ENCODE peak calls at places on chromosomes 4 and X, in five cellular contexts. U is GM12865, S is upper lobe of right lung, F is uterus, T is mucosa of descending colon. P is an unnamed sample.
A peak's percentile ranks its signal among the peaks of the same experiment; 100 is the strongest.

GRCh38 chrX:6778547-6779231 is 243.8 kb upstream of the VCX3A start:
- DNase-seq in U (no peak), S (no peak), F (no peak), T (no peak), P (no peak)

GRCh38 chrX:3713937-3714434 is 537 bp upstream of the PRKX start:
- DNase-seq in U (no peak), S (no peak), F (no peak), T (no peak), P (no peak)

GRCh38 chr4:57078685-57079521 is 31.3 kb downstream of the IGFBP7 start:
- DNase-seq in U (no peak), S (no peak), F (no peak), T (no peak), P (peak; percentile 66)

GRCh38 chrX:123468481-123468880 is 264.4 kb downstream of the THOC2 start:
- DNase-seq in U (no peak), S (no peak), F (no peak), T (no peak), P (no peak)

GRCh38 chr4:39305902-39306677 is 60.1 kb downstream of the RFC1 start:
- DNase-seq in U (no peak), S (no peak), F (no peak), T (no peak), P (no peak)

GRCh38 chr4:178448372-178449040 is 1006.3 kb upstream of the AGA start:
- DNase-seq in U (no peak), S (no peak), F (no peak), T (no peak), P (no peak)

GRCh38 chr4:8585186-8585585 is 5.0 kb downstream of the GPR78 start:
- DNase-seq in U (peak; percentile 18), S (peak; percentile 45), F (no peak), T (no peak), P (peak; percentile 39)

GRCh38 chr4:17336524-17336941 is 175.4 kb downstream of the QDPR start:
- DNase-seq in U (peak; percentile 91), S (no peak), F (peak; percentile 56), T (peak; percentile 51), P (no peak)

GRCh38 chrX:2561461-2561860 is 60.7 kb upstream of the DHRSX start:
- DNase-seq in U (no peak), S (no peak), F (no peak), T (no peak), P (no peak)

GRCh38 chrX:84441143-84441542 is 61.1 kb downstream of the HDX start:
- DNase-seq in U (no peak), S (no peak), F (no peak), T (no peak), P (no peak)

GRCh38 chr4:3288571-3289094 is 4.2 kb upstream of the RGS12 start:
- DNase-seq in U (no peak), S (peak; percentile 53), F (no peak), T (no peak), P (no peak)

GRCh38 chrX:13059676-13060499 is 15.5 kb upstream of the FAM9C start:
- DNase-seq in U (no peak), S (no peak), F (no peak), T (no peak), P (peak; percentile 29)

GRCh38 chr4:54276633-54277426 is 47.7 kb downstream of the PDGFRA start:
- DNase-seq in U (peak; percentile 28), S (no peak), F (no peak), T (no peak), P (no peak)

GRCh38 chrX:31440546-31440945 is 368.7 kb upstream of the FTHL17 start:
- DNase-seq in U (no peak), S (no peak), F (no peak), T (no peak), P (no peak)

GRCh38 chr4:20086768-20087167 is 164.9 kb upstream of the SLIT2 start:
- DNase-seq in U (no peak), S (no peak), F (no peak), T (no peak), P (peak; percentile 33)

GRCh38 chrX:134004038-134004437 is 18.6 kb upstream of the GPC3 start:
- DNase-seq in U (no peak), S (no peak), F (peak; percentile 33), T (no peak), P (no peak)

GRCh38 chr4:17324431-17324830 is 187.5 kb downstream of the QDPR start:
- DNase-seq in U (peak; percentile 70), S (no peak), F (peak; percentile 68), T (no peak), P (no peak)

GRCh38 chr4:20106926-20107325 is 144.8 kb upstream of the SLIT2 start:
- DNase-seq in U (no peak), S (no peak), F (no peak), T (no peak), P (no peak)

GRCh38 chr4:26050212-26050643 is 136.2 kb downstream of the SMIM20 start:
- DNase-seq in U (peak; percentile 54), S (peak; percentile 80), F (peak; percentile 43), T (no peak), P (no peak)

DNA sequence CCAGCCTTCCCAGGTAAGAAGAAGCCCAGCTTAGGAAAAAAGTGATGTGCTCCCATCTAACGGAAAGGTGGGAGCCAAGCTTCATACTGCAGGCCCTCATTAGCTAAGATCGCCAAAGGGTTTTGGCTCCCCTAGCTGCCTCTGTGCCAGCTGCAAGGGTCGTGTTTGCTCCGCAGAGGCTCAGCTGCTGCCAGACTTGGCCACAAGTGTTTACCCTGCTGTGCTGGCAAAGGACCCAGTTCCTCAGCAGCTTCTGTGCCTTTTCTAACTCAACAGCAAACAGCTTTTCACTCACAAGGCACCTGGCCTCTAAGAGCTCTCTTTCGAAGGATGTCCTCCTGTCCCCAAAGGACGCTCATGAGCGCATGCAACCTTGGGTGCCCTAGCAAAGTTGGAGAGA is 12.2 kb upstream of the VMA21 start:
- DNase-seq in U (no peak), S (no peak), F (no peak), T (no peak), P (no peak)
- H3K4me3 ChIP-seq in U (no peak overlapping the region), S (no peak overlapping the region), F (no peak overlapping the region), T (no peak overlapping the region), P (no peak overlapping the region)

DNA sequence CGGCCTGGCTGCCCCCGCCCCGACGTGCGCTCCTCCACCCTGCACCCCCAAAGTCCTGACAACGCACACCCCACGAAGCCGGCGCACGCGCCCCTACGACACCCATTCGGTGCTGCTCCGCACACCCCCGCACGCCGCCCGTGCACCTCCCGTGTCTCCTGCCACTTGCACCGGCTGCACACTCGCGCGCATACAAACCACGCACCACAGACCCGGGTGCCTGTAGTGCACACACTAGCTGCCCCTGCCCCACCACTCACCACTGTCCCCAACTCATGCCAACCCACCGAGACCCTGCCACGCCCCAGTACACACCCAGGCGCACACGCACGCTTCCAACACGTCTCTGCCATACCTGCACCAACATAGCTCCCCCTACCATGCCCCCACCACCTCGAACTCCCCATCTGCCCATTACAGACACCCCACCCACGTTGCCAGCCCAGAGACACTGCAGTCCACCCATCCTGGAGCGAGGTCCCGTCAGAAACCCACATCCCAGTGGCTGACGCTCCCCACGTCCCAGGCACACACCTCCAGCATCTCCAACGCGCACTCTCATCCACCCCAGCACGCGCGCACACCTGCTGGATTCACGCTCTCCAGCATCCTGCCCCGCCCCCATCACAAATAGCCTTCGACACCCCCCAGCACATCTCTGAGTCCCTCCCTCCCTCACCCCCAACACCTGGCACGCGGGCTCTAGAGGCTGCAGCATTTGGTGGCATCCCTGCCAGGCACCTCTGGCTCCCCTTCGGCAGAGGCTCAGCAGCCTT is 4.2 kb upstream of the DUSP9 start:
- DNase-seq in U (no peak), S (no peak), F (peak; percentile 9), T (peak; percentile 46), P (no peak)
- H3K4me3 ChIP-seq in U (no peak overlapping the region), S (no peak overlapping the region), F (no peak overlapping the region), T (no peak overlapping the region), P (peak overlapping the region; percentile 32)

GRCh38 chr4:30413915-30414314 is 306.3 kb upstream of the PCDH7 start:
- DNase-seq in U (no peak), S (no peak), F (no peak), T (no peak), P (no peak)

GRCh38 chr4:30416547-30416946 is 303.6 kb upstream of the PCDH7 start:
- DNase-seq in U (no peak), S (no peak), F (no peak), T (no peak), P (no peak)
- H3K4me3 ChIP-seq in U (no peak overlapping the region), S (no peak overlapping the region), F (no peak overlapping the region), T (no peak overlapping the region), P (no peak overlapping the region)

GRCh38 chr4:74934016-74934821 is 1.3 kb downstream of the PARM1 start:
- DNase-seq in U (peak; percentile 30), S (peak; percentile 83), F (peak; percentile 35), T (peak; percentile 69), P (peak; percentile 21)

GRCh38 chr4:74933562-74934015 is 673 bp downstream of the PARM1 start:
- DNase-seq in U (peak; percentile 44), S (peak; percentile 67), F (peak; percentile 18), T (peak; percentile 61), P (peak; percentile 2)

GRCh38 chr4:74931386-74931785 is 1.5 kb upstream of the PARM1 start:
- DNase-seq in U (no peak), S (no peak), F (no peak), T (no peak), P (no peak)

GRCh38 chr4:74932010-74932409 is 906 bp upstream of the PARM1 start:
- DNase-seq in U (no peak), S (no peak), F (no peak), T (no peak), P (no peak)

GRCh38 chr4:74932832-74933561 is at the start of gene PARM1:
- DNase-seq in U (peak; percentile 93), S (peak; percentile 96), F (peak; percentile 86), T (peak; percentile 95), P (peak; percentile 90)
- H3K4me3 ChIP-seq in U (peak within 1 kb of the TSS; percentile 76), S (peak within 1 kb of the TSS; percentile 65), F (peak within 1 kb of the TSS; percentile 55), T (peak within 1 kb of the TSS; percentile 37), P (peak within 1 kb of the TSS; percentile 66)

DNA sequence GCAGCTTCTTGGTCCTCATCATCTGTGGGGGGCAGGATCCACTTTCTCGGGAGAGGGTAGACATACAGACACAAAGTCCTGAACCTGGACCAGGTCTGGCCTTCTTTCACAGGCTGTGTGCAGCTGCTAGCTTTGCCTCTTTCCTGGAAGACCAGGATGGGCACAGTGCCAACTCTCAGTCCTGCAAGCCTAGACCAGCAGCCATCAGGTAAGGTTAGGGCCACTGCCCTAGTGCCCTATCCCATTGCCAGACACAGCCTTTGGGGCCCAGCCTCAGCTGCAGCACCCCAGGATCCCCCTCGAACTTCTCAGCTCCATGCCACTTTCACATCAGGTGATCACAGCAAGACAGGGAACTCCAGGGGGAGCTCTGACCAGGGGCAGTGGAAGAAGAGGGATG is 38.4 kb downstream of the ZNF185 start:
- DNase-seq in U (no peak), S (no peak), F (no peak), T (no peak), P (no peak)
- H3K4me3 ChIP-seq in U (no peak overlapping the region), S (no peak overlapping the region), F (no peak overlapping the region), T (no peak overlapping the region), P (no peak overlapping the region)

P was measured in Caco-2.